ENCODE peak calls at places on chromosomes 7 and 10, in nine cellular contexts. One of them, this sample, is unnamed.

GRCh38 chr10:95517536-95518454 is 43.4 kb downstream of the SORBS1 start:
- DNase-seq in stimulated activated naive B cell treated with anti-CD40 and anti-IgM and Interleukin-4, amounts not matched to agents 10 μg/mL and 1 μg/mL and 100 μg/mL, for 72 hours: no peak
- DNase-seq in NCI-H2081: no peak
- DNase-seq in colonic mucosa: peak; percentile 56
- DNase-seq in GM19239: no peak
- DNase-seq in AG09309: no peak
- DNase-seq in ACHN: peak; percentile 89
- DNase-seq in HFF-Myc: no peak
- DNase-seq in GM20000: no peak
- DNase-seq in this sample: no peak

GRCh38 chr7:73449422-73449821 is 15.8 kb downstream of the FZD9 start:
- DNase-seq in GM20000: no peak
- DNase-seq in AG09309: no peak
- DNase-seq in stimulated activated naive B cell treated with anti-CD40 and anti-IgM and Interleukin-4, amounts not matched to agents 10 μg/mL and 1 μg/mL and 100 μg/mL, for 72 hours: no peak
- DNase-seq in NCI-H2081: peak; percentile 91
- DNase-seq in GM19239: no peak
- DNase-seq in colonic mucosa: no peak
- DNase-seq in ACHN: no peak
- DNase-seq in HFF-Myc: no peak
- DNase-seq in this sample: no peak

GRCh38 chr7:30470783-30471182 is 7.8 kb downstream of the NOD1 start:
- DNase-seq in stimulated activated naive B cell treated with anti-CD40 and anti-IgM and Interleukin-4, amounts not matched to agents 10 μg/mL and 1 μg/mL and 100 μg/mL, for 72 hours: no peak
- DNase-seq in NCI-H2081: no peak
- DNase-seq in colonic mucosa: peak; percentile 57
- DNase-seq in AG09309: peak; percentile 65
- DNase-seq in ACHN: no peak
- DNase-seq in GM19239: no peak
- DNase-seq in GM20000: no peak
- DNase-seq in HFF-Myc: no peak
- DNase-seq in this sample: no peak

GRCh38 chr10:36779238-36779846 is 346.1 kb upstream of the ANKRD30A start:
- DNase-seq in colonic mucosa: no peak
- DNase-seq in HFF-Myc: peak; percentile 10
- DNase-seq in GM19239: no peak
- DNase-seq in ACHN: peak; percentile 37
- DNase-seq in stimulated activated naive B cell treated with anti-CD40 and anti-IgM and Interleukin-4, amounts not matched to agents 10 μg/mL and 1 μg/mL and 100 μg/mL, for 72 hours: no peak
- DNase-seq in NCI-H2081: peak; percentile 38
- DNase-seq in GM20000: no peak
- DNase-seq in AG09309: peak; percentile 62
- DNase-seq in this sample: peak; percentile 12

GRCh38 chr7:112743811-112744210 is 46.4 kb downstream of the TMEM168 start:
- DNase-seq in stimulated activated naive B cell treated with anti-CD40 and anti-IgM and Interleukin-4, amounts not matched to agents 10 μg/mL and 1 μg/mL and 100 μg/mL, for 72 hours: no peak
- DNase-seq in GM20000: no peak
- DNase-seq in ACHN: no peak
- DNase-seq in GM19239: no peak
- DNase-seq in AG09309: no peak
- DNase-seq in HFF-Myc: no peak
- DNase-seq in colonic mucosa: no peak
- DNase-seq in NCI-H2081: no peak
- DNase-seq in this sample: peak; percentile 82

GRCh38 chr7:82079527-82079926 is 309.7 kb upstream of the HGF start:
- DNase-seq in HFF-Myc: no peak
- DNase-seq in ACHN: no peak
- DNase-seq in GM20000: no peak
- DNase-seq in GM19239: no peak
- DNase-seq in NCI-H2081: no peak
- DNase-seq in AG09309: no peak
- DNase-seq in stimulated activated naive B cell treated with anti-CD40 and anti-IgM and Interleukin-4, amounts not matched to agents 10 μg/mL and 1 μg/mL and 100 μg/mL, for 72 hours: no peak
- DNase-seq in colonic mucosa: no peak
- DNase-seq in this sample: no peak

GRCh38 chr10:44051584-44052385 is 333.1 kb downstream of the CXCL12 start:
- DNase-seq in NCI-H2081: no peak
- DNase-seq in HFF-Myc: no peak
- DNase-seq in GM20000: no peak
- DNase-seq in ACHN: peak; percentile 67
- DNase-seq in GM19239: no peak
- DNase-seq in AG09309: no peak
- DNase-seq in stimulated activated naive B cell treated with anti-CD40 and anti-IgM and Interleukin-4, amounts not matched to agents 10 μg/mL and 1 μg/mL and 100 μg/mL, for 72 hours: no peak
- DNase-seq in colonic mucosa: no peak
- DNase-seq in this sample: no peak

GRCh38 chr10:67837519-67838314 is at the start of gene DNAJC12:
- DNase-seq in stimulated activated naive B cell treated with anti-CD40 and anti-IgM and Interleukin-4, amounts not matched to agents 10 μg/mL and 1 μg/mL and 100 μg/mL, for 72 hours: no peak
- DNase-seq in GM20000: peak; percentile 19
- DNase-seq in GM19239: no peak
- DNase-seq in colonic mucosa: no peak
- DNase-seq in ACHN: peak; percentile 73
- DNase-seq in AG09309: no peak
- DNase-seq in HFF-Myc: peak; percentile 84
- DNase-seq in NCI-H2081: peak; percentile 53
- DNase-seq in this sample: peak; percentile 40

GRCh38 chr10:74419491-74420466 is 268.8 kb downstream of the ADK start:
- DNase-seq in colonic mucosa: peak; percentile 24
- DNase-seq in NCI-H2081: peak; percentile 15
- DNase-seq in AG09309: no peak
- DNase-seq in ACHN: peak; percentile 48
- DNase-seq in stimulated activated naive B cell treated with anti-CD40 and anti-IgM and Interleukin-4, amounts not matched to agents 10 μg/mL and 1 μg/mL and 100 μg/mL, for 72 hours: no peak
- DNase-seq in HFF-Myc: no peak
- DNase-seq in GM20000: peak; percentile 14
- DNase-seq in GM19239: no peak
- DNase-seq in this sample: no peak

GRCh38 chr7:131574741-131575140 is 18.3 kb upstream of the PODXL start:
- DNase-seq in GM19239: no peak
- DNase-seq in stimulated activated naive B cell treated with anti-CD40 and anti-IgM and Interleukin-4, amounts not matched to agents 10 μg/mL and 1 μg/mL and 100 μg/mL, for 72 hours: no peak
- DNase-seq in AG09309: peak; percentile 40
- DNase-seq in colonic mucosa: no peak
- DNase-seq in ACHN: no peak
- DNase-seq in GM20000: no peak
- DNase-seq in NCI-H2081: no peak
- DNase-seq in HFF-Myc: no peak
- DNase-seq in this sample: no peak

GRCh38 chr10:60343254-60343653 is 46.4 kb downstream of the ANK3 start:
- DNase-seq in GM20000: no peak
- DNase-seq in NCI-H2081: no peak
- DNase-seq in stimulated activated naive B cell treated with anti-CD40 and anti-IgM and Interleukin-4, amounts not matched to agents 10 μg/mL and 1 μg/mL and 100 μg/mL, for 72 hours: no peak
- DNase-seq in colonic mucosa: no peak
- DNase-seq in HFF-Myc: no peak
- DNase-seq in ACHN: no peak
- DNase-seq in GM19239: no peak
- DNase-seq in AG09309: no peak
- DNase-seq in this sample: no peak

This sample was measured in NCI-H526.